ENCODE peak calls at places on chromosomes 2 and 18, in eight cellular contexts. W is colonic mucosa, X is transverse colon, K is AG04450, G is GM12865, J is left ventricle myocardium inferior, S is GM20000, H is K562. L is an unnamed sample.

GRCh38 chr2:195513119-195513518 is 143.9 kb upstream of the SLC39A10 start:
- DNase-seq in K (no peak), J (no peak), G (no peak), X (no peak), S (no peak), W (no peak), H (no peak), L (no peak)

GRCh38 chr2:182077451-182078142 is 91.9 kb downstream of the PPP1R1C start:
- DNase-seq in S (peak), G (peak), W (peak), J (peak), K (peak), H (no peak), X (peak), L (no peak)

GRCh38 chr18:9561774-9562173 is 52.6 kb downstream of the PPP4R1 start:
- DNase-seq in X (no peak), J (no peak), S (no peak), K (no peak), G (no peak), H (no peak), W (no peak), L (no peak)

GRCh38 chr2:156687126-156687525 is 250.9 kb downstream of the GPD2 start:
- DNase-seq in S (no peak), H (no peak), J (no peak), W (no peak), K (no peak), G (no peak), X (no peak), L (no peak)

GRCh38 chr2:33158482-33159003 is 211.8 kb downstream of the LTBP1 start:
- DNase-seq in K (peak), H (no peak), S (no peak), X (no peak), W (no peak), G (no peak), J (no peak), L (no peak)

GRCh38 chr2:180058993-180059392 is 51.9 kb upstream of the CWC22 start:
- DNase-seq in J (no peak), S (no peak), X (no peak), K (no peak), H (no peak), W (no peak), G (no peak), L (no peak)

GRCh38 chr18:48802543-48803428 is 148.0 kb downstream of the SMAD7 start:
- DNase-seq in H (no peak), K (no peak), S (no peak), G (no peak), W (peak), X (peak), J (peak), L (peak)

GRCh38 chr18:45374878-45375630 is 240.2 kb upstream of the SLC14A2 start:
- DNase-seq in H (no peak), G (no peak), J (no peak), S (no peak), W (no peak), K (no peak), X (no peak), L (no peak)

GRCh38 chr2:99448556-99448955 is 41.3 kb downstream of the REV1 start:
- DNase-seq in J (no peak), S (no peak), W (no peak), H (no peak), G (no peak), X (no peak), K (no peak), L (no peak)

GRCh38 chr18:11780042-11780441 is 71.2 kb upstream of the CHMP1B start:
- DNase-seq in W (no peak), J (no peak), X (no peak), G (no peak), H (no peak), S (no peak), K (no peak), L (no peak)

GRCh38 chr2:131033786-131034121 is 59.5 kb downstream of the FAM168B start:
- DNase-seq in G (no peak), X (no peak), W (no peak), J (no peak), S (no peak), K (no peak), H (no peak), L (no peak)

GRCh38 chr2:18476484-18476883 is 84.0 kb downstream of the RDH14 start:
- DNase-seq in W (no peak), G (no peak), J (no peak), K (no peak), X (no peak), S (no peak), H (no peak), L (no peak)

GRCh38 chr2:1509271-1509995 is 96.2 kb downstream of the TPO start:
- DNase-seq in W (no peak), X (peak), H (no peak), J (no peak), K (no peak), S (no peak), G (no peak), L (no peak)

GRCh38 chr2:30686000-30686399 is 121.2 kb downstream of the CAPN13 start:
- DNase-seq in W (no peak), K (no peak), X (no peak), H (peak), J (no peak), G (peak), S (no peak), L (no peak)

GRCh38 chr18:48788378-48788777 is 162.4 kb downstream of the SMAD7 start:
- DNase-seq in X (no peak), J (no peak), K (no peak), H (no peak), S (no peak), W (no peak), G (no peak), L (peak)

GRCh38 chr2:156346731-156347130 is 14.2 kb upstream of the NR4A2 start:
- DNase-seq in W (no peak), H (no peak), K (no peak), J (no peak), X (no peak), G (no peak), S (no peak), L (no peak)

GRCh38 chr18:70243545-70243944 is 38.1 kb upstream of the RTTN start:
- DNase-seq in G (no peak), H (no peak), W (no peak), J (no peak), S (no peak), X (no peak), K (no peak), L (no peak)

GRCh38 chr2:238130696-238131628 is 7.5 kb upstream of the KLHL30 start:
- DNase-seq in J (no peak), X (no peak), W (no peak), G (no peak), H (no peak), K (no peak), S (no peak), L (no peak)

GRCh38 chr2:85712261-85712660 is 18.1 kb downstream of the GNLY start:
- DNase-seq in S (no peak), W (no peak), K (no peak), G (no peak), H (no peak), J (peak), X (no peak), L (no peak)

GRCh38 chr18:59357928-59358327 is 1.1 kb downstream of the LMAN1 start:
- DNase-seq in S (no peak), H (no peak), X (no peak), J (no peak), W (no peak), G (peak), K (peak), L (no peak)

GRCh38 chr2:231655494-231656408 is 52.6 kb upstream of the PTMA start:
- DNase-seq in J (no peak), W (no peak), G (no peak), X (no peak), H (no peak), K (no peak), S (no peak), L (no peak)

DNA sequence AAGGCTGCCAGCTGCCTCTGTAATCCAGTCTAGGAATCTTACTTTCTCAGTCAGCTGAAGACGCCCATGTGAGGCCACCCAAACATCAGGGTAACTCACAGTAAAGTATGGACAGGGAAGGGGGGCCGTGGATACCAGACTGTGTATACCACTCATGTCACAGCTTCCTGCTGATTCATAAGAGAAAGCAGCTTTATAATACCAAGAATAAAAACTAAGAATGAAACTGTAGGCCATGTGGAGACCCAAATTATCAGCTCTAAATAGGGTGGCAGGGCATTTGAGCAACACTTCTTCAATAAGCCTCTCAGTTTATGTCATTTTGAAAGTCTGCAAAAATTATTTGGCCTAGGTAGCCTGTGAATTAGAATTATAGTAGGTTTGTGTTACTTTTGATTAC is 115.0 kb upstream of the CDCA7 start:
- DNase-seq in X (no peak), S (peak), W (no peak), J (no peak), K (no peak), H (no peak), G (peak), L (no peak)
- TF ChIP-seq CTCF in X (no peak), S (no peak), W (no peak), J (no peak), K (no peak), H (no peak), G (no peak), L (no peak)

DNA sequence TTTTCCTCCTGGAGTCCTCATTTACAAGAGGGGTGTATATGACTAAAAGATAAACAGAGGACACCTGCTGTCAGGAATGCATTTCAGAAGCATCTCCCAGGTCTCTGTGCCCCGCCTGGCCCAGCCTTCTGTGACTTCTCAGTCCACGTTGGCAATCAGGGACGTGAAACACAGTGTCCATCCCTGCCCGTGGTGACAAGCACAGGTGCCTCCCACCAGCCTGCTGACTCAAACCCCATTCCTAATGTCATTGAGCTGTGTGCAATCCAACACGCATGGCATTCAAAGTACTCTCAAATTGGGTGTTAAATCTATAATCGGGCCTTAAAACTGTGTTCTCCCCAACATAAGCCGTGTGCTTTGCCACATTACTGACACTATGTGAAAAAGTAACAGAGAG is 343.2 kb downstream of the EIPR1 start:
- DNase-seq in H (no peak), J (no peak), X (no peak), S (no peak), K (no peak), G (no peak), W (no peak), L (no peak)
- TF ChIP-seq CTCF in H (no peak), J (no peak), X (no peak), S (no peak), K (no peak), G (no peak), W (no peak), L (no peak)

GRCh38 chr2:216328347-216328746 is 43.9 kb downstream of the MARCHF4 start:
- DNase-seq in W (no peak), X (no peak), H (no peak), K (no peak), J (no peak), G (no peak), S (no peak), L (no peak)
- TF ChIP-seq CTCF in W (no peak), X (no peak), H (no peak), K (peak), J (no peak), G (no peak), S (no peak), L (no peak)

DNA sequence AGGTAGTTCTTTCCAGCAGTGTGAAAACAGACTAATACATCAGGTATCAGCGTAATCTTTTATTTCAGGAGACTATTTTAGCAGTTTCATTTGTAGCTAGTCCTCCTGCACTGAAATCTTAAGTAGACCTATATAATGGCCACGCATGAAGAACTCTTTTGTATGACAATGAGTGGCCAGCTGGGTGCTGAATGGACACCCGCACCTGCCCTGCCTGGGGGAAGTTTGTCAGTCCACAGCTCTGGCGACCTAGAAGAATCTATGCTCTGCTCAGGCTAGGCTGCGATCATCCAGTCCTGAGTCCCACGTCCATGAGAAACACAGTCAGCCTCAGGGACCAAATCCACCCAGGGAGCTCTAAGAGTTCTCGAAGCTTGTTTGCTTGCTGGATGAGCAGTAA is 709.2 kb upstream of the ID2 start:
- DNase-seq in S (no peak), K (no peak), X (no peak), H (no peak), J (no peak), G (no peak), W (no peak), L (no peak)
- TF ChIP-seq CTCF in S (no peak), K (no peak), X (no peak), H (no peak), J (no peak), G (no peak), W (no peak), L (no peak)

DNA sequence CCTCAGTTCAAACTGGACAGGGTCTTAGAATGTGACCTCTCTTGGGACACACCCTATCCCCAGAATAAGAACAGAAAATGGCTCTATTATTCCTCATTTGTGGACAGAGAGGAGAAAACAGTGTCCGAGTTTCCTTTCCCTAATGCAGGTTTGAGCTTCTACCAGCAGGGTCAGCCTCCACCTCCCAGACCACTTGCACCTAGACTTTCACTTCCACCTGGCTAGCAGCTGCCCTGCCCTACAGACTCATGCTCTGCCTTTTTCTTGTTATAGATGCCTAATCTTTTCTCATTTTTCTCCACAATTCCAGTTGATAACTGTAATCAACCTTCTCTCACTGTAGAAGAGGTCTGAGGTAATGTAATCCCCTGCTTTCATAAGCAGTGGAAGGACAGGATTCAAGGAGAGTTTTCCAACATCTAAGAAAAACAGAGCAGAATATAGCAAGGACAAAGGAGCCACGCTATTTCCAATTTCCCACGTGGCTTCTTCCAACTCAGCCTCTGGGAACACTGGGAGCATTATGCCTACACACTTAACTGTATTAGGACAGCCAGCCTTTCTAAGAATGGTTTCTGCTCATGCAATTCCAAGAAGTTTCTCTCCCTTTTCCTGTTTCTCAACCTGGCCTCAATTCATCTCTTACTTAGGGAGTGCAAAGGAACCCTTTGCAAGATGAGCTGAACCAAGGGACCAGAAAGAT is 239.8 kb downstream of the BCL11A start:
- DNase-seq in X (no peak), H (no peak), G (peak), K (no peak), S (no peak), W (no peak), J (no peak), L (no peak)
- TF ChIP-seq CTCF in X (no peak), H (no peak), G (no peak), K (no peak), S (no peak), W (no peak), J (no peak), L (no peak)